ENCODE peak calls at places on chromosomes 2 and 18, in ten cellular contexts. One of them, this sample, is unnamed.
A peak's percentile ranks its signal among the peaks of the same experiment; 100 is the strongest.

GRCh38 chr2:161102770-161103450 is 57.3 kb upstream of the TANK start:
- DNase-seq in SK-N-SH: no peak
- DNase-seq in breast epithelium: no peak
- DNase-seq in transverse colon: no peak
- DNase-seq in K562: no peak
- DNase-seq in suprapubic skin: no peak
- DNase-seq in HCT116: no peak
- DNase-seq in GM12891: no peak
- DNase-seq in prostate gland: no peak
- DNase-seq in sigmoid colon: no peak
- DNase-seq in this sample: no peak

GRCh38 chr2:179592167-179592936 is 269.1 kb downstream of the ZNF385B start:
- DNase-seq in K562: no peak
- DNase-seq in GM12891: no peak
- DNase-seq in prostate gland: no peak
- DNase-seq in SK-N-SH: no peak
- DNase-seq in sigmoid colon: no peak
- DNase-seq in suprapubic skin: no peak
- DNase-seq in HCT116: no peak
- DNase-seq in transverse colon: no peak
- DNase-seq in breast epithelium: no peak
- DNase-seq in this sample: no peak

GRCh38 chr2:6959751-6960150 is 42.5 kb downstream of the RNF144A start:
- DNase-seq in HCT116: no peak
- DNase-seq in GM12891: no peak
- DNase-seq in suprapubic skin: no peak
- DNase-seq in SK-N-SH: no peak
- DNase-seq in prostate gland: no peak
- DNase-seq in K562: no peak
- DNase-seq in sigmoid colon: no peak
- DNase-seq in breast epithelium: no peak
- DNase-seq in transverse colon: no peak
- DNase-seq in this sample: no peak

GRCh38 chr18:433297-433696 is 67.2 kb downstream of the COLEC12 start:
- DNase-seq in breast epithelium: no peak
- DNase-seq in HCT116: no peak
- DNase-seq in SK-N-SH: no peak
- DNase-seq in transverse colon: no peak
- DNase-seq in prostate gland: no peak
- DNase-seq in sigmoid colon: no peak
- DNase-seq in GM12891: no peak
- DNase-seq in K562: no peak
- DNase-seq in suprapubic skin: no peak
- DNase-seq in this sample: no peak

GRCh38 chr2:182767578-182767977 is 51.5 kb downstream of the DNAJC10 start:
- DNase-seq in suprapubic skin: no peak
- DNase-seq in SK-N-SH: peak; percentile 6
- DNase-seq in HCT116: peak; percentile 8
- DNase-seq in breast epithelium: no peak
- DNase-seq in prostate gland: no peak
- DNase-seq in transverse colon: no peak
- DNase-seq in sigmoid colon: no peak
- DNase-seq in K562: peak; percentile 28
- DNase-seq in GM12891: no peak
- DNase-seq in this sample: no peak

GRCh38 chr2:58291726-58292430 is 50.8 kb upstream of the FANCL start:
- DNase-seq in HCT116: no peak
- DNase-seq in suprapubic skin: no peak
- DNase-seq in SK-N-SH: no peak
- DNase-seq in breast epithelium: no peak
- DNase-seq in GM12891: no peak
- DNase-seq in prostate gland: no peak
- DNase-seq in K562: no peak
- DNase-seq in sigmoid colon: no peak
- DNase-seq in transverse colon: no peak
- DNase-seq in this sample: no peak

GRCh38 chr2:229955663-229956062 is 33.4 kb downstream of the FBXO36 start:
- DNase-seq in K562: no peak
- DNase-seq in breast epithelium: no peak
- DNase-seq in SK-N-SH: no peak
- DNase-seq in prostate gland: no peak
- DNase-seq in sigmoid colon: no peak
- DNase-seq in transverse colon: no peak
- DNase-seq in suprapubic skin: no peak
- DNase-seq in HCT116: no peak
- DNase-seq in GM12891: no peak
- DNase-seq in this sample: no peak

GRCh38 chr18:79664525-79665125 is 15.0 kb upstream of the CTDP1 start:
- DNase-seq in prostate gland: no peak
- DNase-seq in suprapubic skin: no peak
- DNase-seq in K562: no peak
- DNase-seq in SK-N-SH: no peak
- DNase-seq in transverse colon: no peak
- DNase-seq in HCT116: no peak
- DNase-seq in sigmoid colon: no peak
- DNase-seq in GM12891: no peak
- DNase-seq in breast epithelium: no peak
- DNase-seq in this sample: no peak

GRCh38 chr2:43228341-43228751 is 1.9 kb upstream of the ZFP36L2 start:
- DNase-seq in suprapubic skin: no peak
- DNase-seq in GM12891: no peak
- DNase-seq in prostate gland: no peak
- DNase-seq in HCT116: no peak
- DNase-seq in transverse colon: no peak
- DNase-seq in SK-N-SH: no peak
- DNase-seq in sigmoid colon: no peak
- DNase-seq in breast epithelium: no peak
- DNase-seq in K562: peak; percentile 47
- DNase-seq in this sample: no peak

GRCh38 chr2:15169326-15170038 is 391.7 kb downstream of the NBAS start:
- DNase-seq in suprapubic skin: no peak
- DNase-seq in sigmoid colon: no peak
- DNase-seq in GM12891: no peak
- DNase-seq in K562: no peak
- DNase-seq in SK-N-SH: peak; percentile 50
- DNase-seq in transverse colon: no peak
- DNase-seq in breast epithelium: no peak
- DNase-seq in HCT116: peak; percentile 23
- DNase-seq in prostate gland: no peak
- DNase-seq in this sample: no peak

GRCh38 chr2:44459754-44460153 is 98.0 kb downstream of the CAMKMT start:
- DNase-seq in suprapubic skin: no peak
- DNase-seq in SK-N-SH: peak; percentile 29
- DNase-seq in breast epithelium: no peak
- DNase-seq in HCT116: no peak
- DNase-seq in transverse colon: no peak
- DNase-seq in GM12891: no peak
- DNase-seq in prostate gland: no peak
- DNase-seq in K562: no peak
- DNase-seq in sigmoid colon: no peak
- DNase-seq in this sample: no peak

GRCh38 chr18:11587432-11587831 is 22.0 kb upstream of the SLC35G4 start:
- DNase-seq in sigmoid colon: no peak
- DNase-seq in SK-N-SH: no peak
- DNase-seq in prostate gland: no peak
- DNase-seq in suprapubic skin: no peak
- DNase-seq in breast epithelium: no peak
- DNase-seq in transverse colon: no peak
- DNase-seq in K562: no peak
- DNase-seq in GM12891: no peak
- DNase-seq in HCT116: no peak
- DNase-seq in this sample: no peak

GRCh38 chr2:5111581-5111980 is 580.6 kb upstream of the SOX11 start:
- DNase-seq in transverse colon: no peak
- DNase-seq in sigmoid colon: no peak
- DNase-seq in suprapubic skin: no peak
- DNase-seq in K562: no peak
- DNase-seq in prostate gland: peak; percentile 73
- DNase-seq in breast epithelium: no peak
- DNase-seq in GM12891: no peak
- DNase-seq in SK-N-SH: peak; percentile 52
- DNase-seq in HCT116: no peak
- DNase-seq in this sample: no peak

GRCh38 chr18:35084494-35085449 is 43.6 kb downstream of the MAPRE2 start:
- DNase-seq in prostate gland: no peak
- DNase-seq in GM12891: no peak
- DNase-seq in K562: no peak
- DNase-seq in breast epithelium: no peak
- DNase-seq in HCT116: no peak
- DNase-seq in suprapubic skin: no peak
- DNase-seq in SK-N-SH: no peak
- DNase-seq in transverse colon: no peak
- DNase-seq in sigmoid colon: no peak
- DNase-seq in this sample: no peak

GRCh38 chr2:197159681-197160211 is 150.8 kb downstream of the ANKRD44 start:
- DNase-seq in sigmoid colon: no peak
- DNase-seq in breast epithelium: no peak
- DNase-seq in transverse colon: no peak
- DNase-seq in prostate gland: no peak
- DNase-seq in SK-N-SH: no peak
- DNase-seq in K562: no peak
- DNase-seq in GM12891: no peak
- DNase-seq in HCT116: peak; percentile 50
- DNase-seq in suprapubic skin: no peak
- DNase-seq in this sample: no peak

GRCh38 chr2:2016912-2017311 is 272.6 kb upstream of the PXDN start:
- DNase-seq in prostate gland: no peak
- DNase-seq in HCT116: no peak
- DNase-seq in suprapubic skin: no peak
- DNase-seq in GM12891: no peak
- DNase-seq in K562: no peak
- DNase-seq in breast epithelium: no peak
- DNase-seq in SK-N-SH: no peak
- DNase-seq in sigmoid colon: no peak
- DNase-seq in transverse colon: no peak
- DNase-seq in this sample: no peak

GRCh38 chr18:56402872-56403516 is 235.4 kb downstream of the TXNL1 start:
- DNase-seq in sigmoid colon: no peak
- DNase-seq in HCT116: no peak
- DNase-seq in transverse colon: no peak
- DNase-seq in SK-N-SH: no peak
- DNase-seq in breast epithelium: no peak
- DNase-seq in GM12891: no peak
- DNase-seq in suprapubic skin: peak; percentile 64
- DNase-seq in prostate gland: no peak
- DNase-seq in K562: no peak
- DNase-seq in this sample: no peak

GRCh38 chr2:215540646-215541045 is 104.8 kb upstream of the FN1 start:
- DNase-seq in K562: no peak
- DNase-seq in prostate gland: no peak
- DNase-seq in GM12891: no peak
- DNase-seq in SK-N-SH: no peak
- DNase-seq in suprapubic skin: no peak
- DNase-seq in sigmoid colon: no peak
- DNase-seq in breast epithelium: no peak
- DNase-seq in HCT116: no peak
- DNase-seq in transverse colon: no peak
- DNase-seq in this sample: no peak

GRCh38 chr18:57882465-57882864 is 79.3 kb upstream of the ATP8B1 start:
- DNase-seq in K562: no peak
- DNase-seq in SK-N-SH: no peak
- DNase-seq in breast epithelium: no peak
- DNase-seq in sigmoid colon: no peak
- DNase-seq in GM12891: no peak
- DNase-seq in HCT116: no peak
- DNase-seq in prostate gland: no peak
- DNase-seq in suprapubic skin: no peak
- DNase-seq in transverse colon: no peak
- DNase-seq in this sample: no peak
- TF ChIP-seq POLR2AphosphoS5 in K562: no peak
- TF ChIP-seq POLR2AphosphoS5 in SK-N-SH: no peak
- TF ChIP-seq POLR2AphosphoS5 in breast epithelium: no peak
- TF ChIP-seq POLR2AphosphoS5 in sigmoid colon: no peak
- TF ChIP-seq POLR2AphosphoS5 in GM12891: no peak
- TF ChIP-seq POLR2AphosphoS5 in HCT116: no peak
- TF ChIP-seq POLR2AphosphoS5 in prostate gland: no peak
- TF ChIP-seq POLR2AphosphoS5 in suprapubic skin: no peak
- TF ChIP-seq POLR2AphosphoS5 in transverse colon: no peak
- TF ChIP-seq POLR2AphosphoS5 in this sample: no peak

DNA sequence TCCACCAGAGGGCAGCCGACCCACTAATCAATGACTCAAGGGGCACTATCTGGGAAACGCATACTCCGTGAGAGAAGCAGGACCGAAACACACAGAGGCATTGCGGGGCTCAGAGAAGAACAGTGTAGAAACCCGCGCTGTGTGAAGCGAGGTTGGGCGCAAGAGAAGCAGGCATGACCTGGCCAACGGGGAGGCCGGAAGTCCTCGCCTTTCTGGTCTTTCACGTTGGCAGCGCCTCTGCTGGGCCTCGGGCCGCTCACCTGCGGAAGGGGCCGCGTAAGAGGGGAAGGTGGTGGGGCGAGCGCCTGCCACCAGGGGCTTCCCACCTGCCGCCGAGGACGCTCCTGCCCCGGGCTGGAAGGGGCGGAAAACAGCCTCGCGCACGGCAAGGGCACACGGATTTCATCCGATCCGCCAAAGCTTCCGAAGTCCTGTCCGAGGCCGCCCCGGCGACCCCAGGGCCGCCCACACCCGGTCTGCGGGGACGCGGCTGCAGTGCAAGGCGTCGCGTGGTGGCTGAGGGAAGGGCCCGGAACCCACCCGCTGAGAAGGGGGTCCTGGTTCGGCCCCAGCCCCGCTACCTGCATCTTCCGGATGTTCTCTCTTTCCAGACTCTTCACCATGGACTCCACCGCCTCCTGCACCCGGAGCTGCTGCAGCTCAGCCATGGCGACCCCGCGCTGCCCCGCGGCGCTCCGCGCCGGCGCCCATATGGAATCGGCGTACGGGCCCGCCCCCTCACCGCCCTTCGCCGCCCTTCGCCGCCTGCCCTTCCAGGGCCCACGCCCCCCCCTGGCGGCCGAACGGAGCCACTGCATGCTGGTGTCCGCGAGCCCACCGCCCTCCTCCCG is at the start of gene FAM136A:
- DNase-seq in breast epithelium: peak; percentile 87
- DNase-seq in prostate gland: peak; percentile 78
- DNase-seq in sigmoid colon: peak; percentile 91
- DNase-seq in suprapubic skin: peak; percentile 92
- DNase-seq in HCT116: peak; percentile 59
- DNase-seq in SK-N-SH: peak; percentile 96
- DNase-seq in transverse colon: peak; percentile 91
- DNase-seq in K562: peak; percentile 92
- DNase-seq in GM12891: peak; percentile 84
- DNase-seq in this sample: peak; percentile 84
- TF ChIP-seq POLR2AphosphoS5 in breast epithelium: peak; percentile 45
- TF ChIP-seq POLR2AphosphoS5 in prostate gland: peak; percentile 48
- TF ChIP-seq POLR2AphosphoS5 in sigmoid colon: no peak
- TF ChIP-seq POLR2AphosphoS5 in suprapubic skin: no peak
- TF ChIP-seq POLR2AphosphoS5 in HCT116: peak; percentile 94
- TF ChIP-seq POLR2AphosphoS5 in SK-N-SH: peak; percentile 89
- TF ChIP-seq POLR2AphosphoS5 in transverse colon: no peak
- TF ChIP-seq POLR2AphosphoS5 in K562: peak; percentile 82
- TF ChIP-seq POLR2AphosphoS5 in GM12891: peak; percentile 88
- TF ChIP-seq POLR2AphosphoS5 in this sample: peak; percentile 73

GRCh38 chr2:157468931-157469708 is 25.2 kb upstream of the CYTIP start:
- DNase-seq in GM12891: no peak
- DNase-seq in prostate gland: no peak
- DNase-seq in HCT116: no peak
- DNase-seq in sigmoid colon: no peak
- DNase-seq in SK-N-SH: no peak
- DNase-seq in breast epithelium: no peak
- DNase-seq in transverse colon: no peak
- DNase-seq in suprapubic skin: no peak
- DNase-seq in K562: no peak
- DNase-seq in this sample: no peak
- TF ChIP-seq POLR2AphosphoS5 in GM12891: no peak
- TF ChIP-seq POLR2AphosphoS5 in prostate gland: no peak
- TF ChIP-seq POLR2AphosphoS5 in HCT116: no peak
- TF ChIP-seq POLR2AphosphoS5 in sigmoid colon: no peak
- TF ChIP-seq POLR2AphosphoS5 in SK-N-SH: no peak
- TF ChIP-seq POLR2AphosphoS5 in breast epithelium: no peak
- TF ChIP-seq POLR2AphosphoS5 in transverse colon: no peak
- TF ChIP-seq POLR2AphosphoS5 in suprapubic skin: no peak
- TF ChIP-seq POLR2AphosphoS5 in K562: no peak
- TF ChIP-seq POLR2AphosphoS5 in this sample: peak; percentile 50

GRCh38 chr18:10269226-10269625 is 185.2 kb upstream of the APCDD1 start:
- DNase-seq in SK-N-SH: no peak
- DNase-seq in breast epithelium: no peak
- DNase-seq in sigmoid colon: no peak
- DNase-seq in suprapubic skin: no peak
- DNase-seq in K562: no peak
- DNase-seq in prostate gland: no peak
- DNase-seq in transverse colon: no peak
- DNase-seq in GM12891: no peak
- DNase-seq in HCT116: no peak
- DNase-seq in this sample: no peak
- TF ChIP-seq POLR2AphosphoS5 in SK-N-SH: no peak
- TF ChIP-seq POLR2AphosphoS5 in breast epithelium: no peak
- TF ChIP-seq POLR2AphosphoS5 in sigmoid colon: no peak
- TF ChIP-seq POLR2AphosphoS5 in suprapubic skin: no peak
- TF ChIP-seq POLR2AphosphoS5 in K562: no peak
- TF ChIP-seq POLR2AphosphoS5 in prostate gland: no peak
- TF ChIP-seq POLR2AphosphoS5 in transverse colon: no peak
- TF ChIP-seq POLR2AphosphoS5 in GM12891: no peak
- TF ChIP-seq POLR2AphosphoS5 in HCT116: no peak
- TF ChIP-seq POLR2AphosphoS5 in this sample: no peak